ENCODE peak calls at places on chromosomes 7 and 10, in nine cellular contexts. L is LHCN-M2; F is T-helper 2 cell; P is Caki2; J is germinal center; E is stimulated activated CD4-positive, alpha-beta T cell treated with anti-CD3 and anti-CD28 coated beads, Interleukin-1b, Interleukin-23, amount 100 ng/mL, for 4 hours; H is HS-5; S is stromal cell of bone marrow; W is fibroblast of gingiva. X is an unnamed sample.

GRCh38 chr7:127346575-127347256 is 45.8 kb downstream of the ZNF800 start:
- DNase-seq in L (no peak), F (no peak), P (no peak), J (no peak), E (no peak), H (no peak), S (no peak), W (no peak), X (no peak)

GRCh38 chr10:97450828-97451227 is 4.9 kb downstream of the ZDHHC16 start:
- DNase-seq in L (no peak), F (no peak), P (no peak), J (no peak), E (no peak), H (no peak), S (no peak), W (no peak), X (no peak)

GRCh38 chr10:103769176-103769575 is 86.2 kb downstream of the SH3PXD2A start:
- DNase-seq in L (no peak), F (no peak), P (no peak), J (no peak), E (no peak), H (no peak), S (no peak), W (no peak), X (no peak)

GRCh38 chr7:4774804-4775280 is 581 bp upstream of the AP5Z1 start:
- DNase-seq in L (peak), F (no peak), P (no peak), J (no peak), E (no peak), H (no peak), S (peak), W (peak), X (no peak)

GRCh38 chr7:87219545-87220025 is at the start of gene TMEM243:
- DNase-seq in L (peak), F (peak), P (no peak), J (peak), E (peak), H (peak), S (no peak), W (peak), X (peak)

GRCh38 chr7:140864732-140865131 is 60.0 kb downstream of the BRAF start:
- DNase-seq in L (no peak), F (no peak), P (no peak), J (no peak), E (no peak), H (no peak), S (no peak), W (no peak), X (no peak)

GRCh38 chr7:20275637-20276036 is 55.1 kb upstream of the ITGB8 start:
- DNase-seq in L (peak), F (no peak), P (no peak), J (no peak), E (no peak), H (no peak), S (no peak), W (peak), X (no peak)

GRCh38 chr7:87413951-87414381 is 61.5 kb downstream of the ABCB4 start:
- DNase-seq in L (peak), F (no peak), P (peak), J (no peak), E (no peak), H (no peak), S (peak), W (peak), X (no peak)

GRCh38 chr7:118478931-118479330 is 254.4 kb downstream of the ANKRD7 start:
- DNase-seq in L (no peak), F (no peak), P (no peak), J (no peak), E (no peak), H (no peak), S (no peak), W (no peak), X (no peak)

GRCh38 chr7:36545291-36545690 is 155.6 kb downstream of the ANLN start:
- DNase-seq in L (no peak), F (no peak), P (no peak), J (no peak), E (no peak), H (no peak), S (no peak), W (no peak), X (no peak)

GRCh38 chr10:90461437-90462155 is 396.2 kb downstream of the HTR7 start:
- DNase-seq in L (no peak), F (no peak), P (no peak), J (no peak), E (no peak), H (no peak), S (no peak), W (no peak), X (no peak)

GRCh38 chr7:47951374-47951773 is 3.1 kb upstream of the PKD1L1 start:
- DNase-seq in L (no peak), F (no peak), P (no peak), J (no peak), E (no peak), H (no peak), S (no peak), W (no peak), X (no peak)

GRCh38 chr10:79182122-79182521 is 113.4 kb downstream of the ZMIZ1 start:
- DNase-seq in L (no peak), F (no peak), P (no peak), J (no peak), E (no peak), H (no peak), S (no peak), W (no peak), X (no peak)

GRCh38 chr10:13102002-13102794 is 2.2 kb downstream of the OPTN start:
- DNase-seq in L (peak), F (no peak), P (no peak), J (no peak), E (no peak), H (no peak), S (no peak), W (peak), X (no peak)

GRCh38 chr7:50676754-50677153 is 105.9 kb downstream of the GRB10 start:
- DNase-seq in L (no peak), F (no peak), P (no peak), J (no peak), E (no peak), H (no peak), S (no peak), W (no peak), X (peak)

GRCh38 chr7:118104812-118105441 is 79.0 kb upstream of the LSM8 start:
- DNase-seq in L (peak), F (peak), P (peak), J (no peak), E (no peak), H (no peak), S (peak), W (peak), X (no peak)

GRCh38 chr10:29998142-29998808 is 61.1 kb downstream of the JCAD start:
- DNase-seq in L (peak), F (peak), P (peak), J (peak), E (peak), H (peak), S (peak), W (peak), X (no peak)

GRCh38 chr10:1465993-1466764 is 271.1 kb downstream of the ADARB2 start:
- DNase-seq in L (no peak), F (no peak), P (no peak), J (no peak), E (no peak), H (no peak), S (no peak), W (no peak), X (no peak)

GRCh38 chr10:3527869-3528268 is 257.1 kb downstream of the KLF6 start:
- DNase-seq in L (no peak), F (no peak), P (no peak), J (no peak), E (no peak), H (no peak), S (peak), W (no peak), X (no peak)

GRCh38 chr10:131043039-131043691 is 268.4 kb downstream of the TCERG1L start:
- DNase-seq in L (no peak), F (no peak), P (no peak), J (no peak), E (no peak), H (no peak), S (no peak), W (no peak), X (no peak)

GRCh38 chr10:78634835-78635234 is 433.9 kb upstream of the ZMIZ1 start:
- DNase-seq in L (peak), F (no peak), P (peak), J (no peak), E (no peak), H (no peak), S (no peak), W (no peak), X (no peak)

GRCh38 chr7:158581440-158582088 is 6.1 kb downstream of the PTPRN2 start:
- DNase-seq in L (no peak), F (no peak), P (no peak), J (no peak), E (no peak), H (no peak), S (no peak), W (no peak), X (no peak)

GRCh38 chr7:155141562-155141961 is 71.4 kb downstream of the HTR5A start:
- DNase-seq in L (no peak), F (no peak), P (no peak), J (no peak), E (no peak), H (no peak), S (no peak), W (no peak), X (no peak)

X was measured in chondrocyte.